ENCODE peak calls at places on chromosomes 4 and X, in eight cellular contexts. C is HCT116, G is IMR-90, V is tibial nerve, E is A549, Y is testis, S is breast epithelium, U is GM12878. I is an unnamed sample.

GRCh38 chr4:61427818-61428495 is 227.8 kb downstream of the ADGRL3 start:
- DNase-seq in C (no peak), G (no peak), V (no peak), E (no peak), Y (no peak), S (no peak), U (no peak), I (no peak)

GRCh38 chr4:54840992-54841768 is 183.4 kb downstream of the KIT start:
- DNase-seq in C (no peak), G (peak; percentile 2), V (no peak), E (no peak), Y (peak; percentile 16), S (no peak), U (no peak), I (peak; percentile 15)

GRCh38 chr4:152073738-152074137 is 312.9 kb upstream of the GATB start:
- DNase-seq in C (no peak), G (peak; percentile 38), V (no peak), E (no peak), Y (peak; percentile 60), S (peak; percentile 24), U (no peak), I (no peak)

GRCh38 chr4:30443289-30443688 is 276.9 kb upstream of the PCDH7 start:
- DNase-seq in C (no peak), G (no peak), V (no peak), E (no peak), Y (no peak), S (no peak), U (no peak), I (no peak)

GRCh38 chrX:20414781-20415445 is 148.2 kb upstream of the RPS6KA3 start:
- DNase-seq in C (no peak), G (peak; percentile 47), V (no peak), E (no peak), Y (no peak), S (no peak), U (no peak), I (no peak)

GRCh38 chr4:26909369-26909768 is 48.7 kb downstream of the STIM2 start:
- DNase-seq in C (no peak), G (peak; percentile 11), V (no peak), E (no peak), Y (no peak), S (no peak), U (no peak), I (no peak)

GRCh38 chr4:133638702-133639101 is 489.6 kb downstream of the PCDH10 start:
- DNase-seq in C (no peak), G (no peak), V (no peak), E (no peak), Y (no peak), S (no peak), U (no peak), I (no peak)

GRCh38 chr4:137274404-137274803 is 257.9 kb downstream of the PCDH18 start:
- DNase-seq in C (no peak), G (peak; percentile 38), V (no peak), E (no peak), Y (no peak), S (no peak), U (no peak), I (no peak)

GRCh38 chr4:132123870-132124623 is 1025.0 kb upstream of the PCDH10 start:
- DNase-seq in C (peak; percentile 37), G (peak; percentile 55), V (no peak), E (no peak), Y (no peak), S (no peak), U (peak; percentile 25), I (no peak)

GRCh38 chr4:3183008-3183407 is 66.0 kb upstream of the MSANTD1 start:
- DNase-seq in C (no peak), G (no peak), V (no peak), E (no peak), Y (no peak), S (no peak), U (no peak), I (no peak)

GRCh38 chrX:69314436-69315348 is 149.4 kb upstream of the PJA1 start:
- DNase-seq in C (no peak), G (no peak), V (no peak), E (no peak), Y (no peak), S (no peak), U (no peak), I (no peak)

GRCh38 chr4:158315706-158316105 is 105.4 kb downstream of the TMEM144 start:
- DNase-seq in C (no peak), G (peak; percentile 92), V (no peak), E (no peak), Y (no peak), S (no peak), U (no peak), I (no peak)

GRCh38 chr4:109211671-109212070 is 90.8 kb downstream of the COL25A1 start:
- DNase-seq in C (no peak), G (peak; percentile 7), V (no peak), E (no peak), Y (no peak), S (no peak), U (no peak), I (no peak)

GRCh38 chr4:70954032-70954431 is 39.4 kb upstream of the DCK start:
- DNase-seq in C (no peak), G (peak; percentile 17), V (no peak), E (no peak), Y (no peak), S (no peak), U (no peak), I (no peak)

GRCh38 chrX:111035991-111036390 is 60.0 kb upstream of the PAK3 start:
- DNase-seq in C (no peak), G (no peak), V (no peak), E (no peak), Y (no peak), S (no peak), U (no peak), I (no peak)

GRCh38 chrX:27163236-27163635 is 299.9 kb downstream of the PPP4R3C start:
- DNase-seq in C (no peak), G (no peak), V (no peak), E (no peak), Y (no peak), S (no peak), U (no peak), I (no peak)

GRCh38 chr4:151048913-151049312 is 33.8 kb upstream of the LRBA start:
- DNase-seq in C (no peak), G (no peak), V (no peak), E (no peak), Y (peak; percentile 24), S (no peak), U (no peak), I (no peak)

DNA sequence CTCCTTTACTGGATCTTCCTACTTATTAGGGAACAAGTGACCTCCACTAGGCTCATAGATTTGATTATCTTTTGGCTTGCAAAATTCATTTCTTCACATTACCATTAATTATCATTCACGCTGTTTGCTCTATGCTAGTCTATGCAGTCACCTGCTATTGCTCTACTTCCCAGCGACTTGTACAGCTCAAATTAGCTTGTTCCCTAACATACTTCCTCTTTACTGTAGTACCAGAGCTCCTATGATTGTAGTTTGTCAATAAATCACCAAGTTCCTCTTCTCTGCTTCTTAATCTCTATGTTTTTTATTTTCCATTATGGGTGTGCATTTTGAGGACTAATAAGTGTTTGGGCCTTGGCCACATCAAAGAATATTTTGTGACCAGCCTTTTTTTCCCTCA is 6.2 kb upstream of the GSPT2 start:
- DNase-seq in C (no peak), G (no peak), V (no peak), E (no peak), Y (no peak), S (no peak), U (no peak), I (no peak)
- TF ChIP-seq POLR2A in C (no peak), G (no peak), V (no peak), E (no peak), Y (no peak), S (no peak), U (no peak), I (no peak)

GRCh38 chr4:98261291-98262271 is at the start of gene RAP1GDS1:
- DNase-seq in C (peak; percentile 22), G (peak; percentile 71), V (peak; percentile 13), E (peak; percentile 18), Y (peak; percentile 62), S (peak; percentile 20), U (no peak), I (peak; percentile 56)
- TF ChIP-seq POLR2A in C (peak; percentile 61), G (no peak), V (no peak), E (peak; percentile 57), Y (no peak), S (no peak), U (no peak), I (peak; percentile 32)

GRCh38 chr4:87322754-87323153 is at the start of gene HSD17B13:
- DNase-seq in C (no peak), G (no peak), V (no peak), E (no peak), Y (no peak), S (no peak), U (no peak), I (no peak)
- TF ChIP-seq POLR2A in C (no peak), G (no peak), V (no peak), E (no peak), Y (no peak), S (no peak), U (no peak), I (no peak)

GRCh38 chrX:45714864-45715263 is 514.2 kb upstream of the DIPK2B start:
- DNase-seq in C (peak; percentile 82), G (peak; percentile 71), V (no peak), E (no peak), Y (no peak), S (no peak), U (peak; percentile 7), I (no peak)

GRCh38 chrX:45712067-45712466 is 511.4 kb upstream of the DIPK2B start:
- DNase-seq in C (no peak), G (peak; percentile 65), V (no peak), E (no peak), Y (no peak), S (no peak), U (no peak), I (no peak)

GRCh38 chrX:45711231-45711630 is 510.6 kb upstream of the DIPK2B start:
- DNase-seq in C (no peak), G (peak; percentile 28), V (no peak), E (no peak), Y (no peak), S (no peak), U (no peak), I (no peak)

GRCh38 chrX:45709381-45709780 is 508.7 kb upstream of the DIPK2B start:
- DNase-seq in C (no peak), G (peak; percentile 44), V (no peak), E (no peak), Y (no peak), S (no peak), U (no peak), I (no peak)

GRCh38 chrX:45710081-45710801 is 509.6 kb upstream of the DIPK2B start:
- DNase-seq in C (peak; percentile 99), G (peak; percentile 96), V (no peak), E (peak; percentile 5), Y (no peak), S (no peak), U (peak; percentile 69), I (no peak)
- TF ChIP-seq POLR2A in C (no peak), G (no peak), V (no peak), E (no peak), Y (no peak), S (no peak), U (no peak), I (no peak)